ENCODE peak calls at places on chromosome 15, in nine cellular contexts. Q is AG09309; J is tibial artery; L is choroid plexus epithelial cell; X is uterus; Y is cardiac muscle cell; S is CD8-positive, alpha-beta T cell; T is fibroblast of lung; F is prostate gland. O is an unnamed sample.

GRCh38 chr15:55742498-55742926 is 440 bp downstream of the PRTG start:
- DNase-seq in Q (no peak), J (no peak), L (peak; percentile 48), X (peak; percentile 59), Y (peak; percentile 61), S (peak; percentile 10), T (peak; percentile 50), F (no peak), O (no peak)

GRCh38 chr15:60375255-60375809 is 22.5 kb downstream of the ANXA2 start:
- DNase-seq in Q (no peak), J (no peak), L (no peak), X (no peak), Y (no peak), S (no peak), T (no peak), F (no peak), O (no peak)

GRCh38 chr15:92899910-92900711 is at the start of gene CHD2:
- DNase-seq in Q (peak; percentile 48), J (no peak), L (peak; percentile 91), X (peak; percentile 60), Y (peak; percentile 88), S (peak; percentile 66), T (peak; percentile 83), F (peak; percentile 84), O (no peak)

GRCh38 chr15:39804026-39804425 is 21.4 kb upstream of the FSIP1 start:
- DNase-seq in Q (no peak), J (no peak), L (peak; percentile 73), X (no peak), Y (no peak), S (no peak), T (no peak), F (no peak), O (no peak)

GRCh38 chr15:93042691-93043378 is 46.2 kb downstream of the RGMA start:
- DNase-seq in Q (no peak), J (no peak), L (no peak), X (no peak), Y (no peak), S (no peak), T (no peak), F (no peak), O (no peak)

GRCh38 chr15:31145271-31145911 is 43.9 kb upstream of the TRPM1 start:
- DNase-seq in Q (peak; percentile 24), J (no peak), L (peak; percentile 54), X (no peak), Y (no peak), S (no peak), T (peak; percentile 20), F (no peak), O (no peak)

GRCh38 chr15:99486371-99487336 is 79.1 kb upstream of the MEF2A start:
- DNase-seq in Q (peak; percentile 85), J (peak; percentile 87), L (no peak), X (peak; percentile 74), Y (peak; percentile 51), S (peak; percentile 17), T (peak; percentile 64), F (peak; percentile 80), O (peak; percentile 72)

GRCh38 chr15:53808058-53808703 is 48.7 kb upstream of the WDR72 start:
- DNase-seq in Q (no peak), J (no peak), L (peak; percentile 12), X (no peak), Y (peak; percentile 23), S (no peak), T (no peak), F (no peak), O (no peak)

GRCh38 chr15:55775316-55775715 is 32.4 kb upstream of the PRTG start:
- DNase-seq in Q (peak; percentile 31), J (no peak), L (no peak), X (no peak), Y (no peak), S (no peak), T (no peak), F (no peak), O (no peak)

GRCh38 chr15:75720787-75721461 is 8.3 kb upstream of the CSPG4 start:
- DNase-seq in Q (no peak), J (no peak), L (peak; percentile 15), X (peak; percentile 67), Y (peak; percentile 64), S (no peak), T (peak; percentile 61), F (peak; percentile 54), O (no peak)

GRCh38 chr15:88835646-88836045 is 32.4 kb downstream of the ACAN start:
- DNase-seq in Q (peak; percentile 3), J (no peak), L (no peak), X (no peak), Y (no peak), S (no peak), T (peak; percentile 52), F (no peak), O (peak; percentile 6)

GRCh38 chr15:90381515-90381914 is 6.5 kb upstream of the IQGAP1 start:
- DNase-seq in Q (no peak), J (no peak), L (no peak), X (no peak), Y (no peak), S (no peak), T (no peak), F (no peak), O (no peak)

DNA sequence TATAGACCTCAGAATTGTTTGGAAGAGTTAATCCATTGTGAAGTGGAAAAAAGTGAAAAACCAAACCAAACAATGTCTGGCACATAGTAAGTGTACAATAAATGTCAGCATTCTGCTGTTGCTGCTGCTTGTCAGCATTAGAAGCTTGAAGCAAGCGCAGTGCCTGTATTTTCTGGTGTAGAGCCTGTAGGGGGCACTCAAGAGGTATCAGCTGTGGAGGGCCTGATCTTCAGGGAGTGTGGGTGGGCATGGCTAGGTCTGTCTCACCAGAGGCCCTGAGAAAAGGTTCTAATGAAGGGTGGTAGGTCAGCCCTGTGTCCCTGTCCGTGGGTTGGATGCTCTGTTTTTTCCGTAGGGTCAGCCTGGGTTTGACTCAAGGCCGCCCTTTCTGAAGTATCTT is 3.6 kb downstream of the ADAMTSL3 start:
- DNase-seq in Q (no peak), J (no peak), L (peak; percentile 38), X (no peak), Y (no peak), S (no peak), T (no peak), F (no peak), O (no peak)
- TF ChIP-seq CTCF in Q (no peak), J (no peak), L (peak; percentile 56), X (no peak), Y (peak; percentile 33), S (no peak), T (peak; percentile 12), F (no peak), O (peak; percentile 33)

GRCh38 chr15:34012461-34013028 is 26.5 kb downstream of the AVEN start:
- DNase-seq in Q (no peak), J (no peak), L (peak; percentile 36), X (no peak), Y (no peak), S (no peak), T (peak; percentile 68), F (no peak), O (no peak)
- H3K4me3 ChIP-seq in Q (no peak overlapping the region), J (no peak overlapping the region), L (no peak overlapping the region), X (no peak overlapping the region), Y (no peak overlapping the region), S (no peak overlapping the region), T (no peak overlapping the region), F (no peak overlapping the region), O (no peak overlapping the region)

GRCh38 chr15:73942751-73943270 is 16.5 kb downstream of the LOXL1 start:
- DNase-seq in Q (no peak), J (no peak), L (no peak), X (no peak), Y (no peak), S (no peak), T (no peak), F (no peak), O (no peak)

GRCh38 chr15:73945109-73945508 is 18.8 kb downstream of the LOXL1 start:
- DNase-seq in Q (no peak), J (no peak), L (no peak), X (no peak), Y (no peak), S (no peak), T (no peak), F (no peak), O (no peak)

GRCh38 chr15:73941871-73942635 is 15.8 kb downstream of the LOXL1 start:
- DNase-seq in Q (no peak), J (no peak), L (peak; percentile 37), X (no peak), Y (no peak), S (peak; percentile 20), T (peak; percentile 55), F (no peak), O (no peak)

GRCh38 chr15:73946046-73946678 is 19.9 kb downstream of the LOXL1 start:
- DNase-seq in Q (no peak), J (no peak), L (no peak), X (no peak), Y (no peak), S (no peak), T (no peak), F (no peak), O (no peak)

GRCh38 chr15:73944161-73945099 is 18.2 kb downstream of the LOXL1 start:
- DNase-seq in Q (no peak), J (no peak), L (no peak), X (no peak), Y (peak; percentile 37), S (no peak), T (no peak), F (no peak), O (no peak)
- TF ChIP-seq CTCF in Q (no peak), J (no peak), L (no peak), X (no peak), Y (no peak), S (no peak), T (no peak), F (no peak), O (no peak)

GRCh38 chr15:70505971-70506887 is 257.1 kb downstream of the UACA start:
- DNase-seq in Q (no peak), J (no peak), L (no peak), X (no peak), Y (no peak), S (no peak), T (no peak), F (peak; percentile 63), O (no peak)

GRCh38 chr15:70504305-70504951 is 258.9 kb downstream of the UACA start:
- DNase-seq in Q (no peak), J (peak; percentile 67), L (peak; percentile 65), X (peak; percentile 41), Y (no peak), S (peak; percentile 18), T (peak; percentile 68), F (no peak), O (no peak)

GRCh38 chr15:70503798-70504304 is 259.5 kb downstream of the UACA start:
- DNase-seq in Q (no peak), J (no peak), L (no peak), X (no peak), Y (no peak), S (no peak), T (no peak), F (no peak), O (no peak)

GRCh38 chr15:70504988-70505387 is 258.4 kb downstream of the UACA start:
- DNase-seq in Q (no peak), J (no peak), L (no peak), X (no peak), Y (no peak), S (no peak), T (no peak), F (no peak), O (no peak)

DNA sequence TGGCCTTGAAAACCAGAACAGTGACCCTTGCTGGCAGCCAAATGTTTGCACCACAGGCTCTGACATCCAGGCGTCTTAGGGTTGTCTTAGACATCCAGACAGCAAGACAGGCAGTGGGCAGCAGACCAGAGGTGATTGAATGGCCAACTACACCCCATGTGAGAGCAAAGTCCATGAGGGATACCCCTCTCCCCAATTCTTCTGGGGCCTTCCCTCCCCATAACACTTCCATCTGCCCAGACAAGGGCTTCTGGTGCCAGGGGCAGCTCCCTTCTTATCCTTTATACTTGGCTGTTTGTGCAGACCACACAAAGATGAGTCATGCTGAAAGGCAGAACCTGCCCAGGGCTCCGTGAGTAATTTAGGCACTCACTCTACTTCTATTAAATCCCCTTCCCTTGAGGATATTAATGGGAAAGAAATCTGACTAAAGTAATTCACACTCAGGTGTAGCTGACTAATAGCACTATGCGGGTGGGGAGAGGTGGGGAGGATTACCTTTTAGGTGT is 257.9 kb downstream of the UACA start:
- DNase-seq in Q (peak; percentile 60), J (no peak), L (peak; percentile 83), X (no peak), Y (no peak), S (no peak), T (peak; percentile 93), F (peak; percentile 48), O (no peak)
- H3K4me3 ChIP-seq in Q (no peak overlapping the region), J (no peak overlapping the region), L (no peak overlapping the region), X (no peak overlapping the region), Y (no peak overlapping the region), S (no peak overlapping the region), T (no peak overlapping the region), F (no peak overlapping the region), O (no peak overlapping the region)